ENCODE peak calls at places on chromosome 13, in ten cellular contexts. One of them, this sample, is unnamed.

GRCh38 chr13:109131698-109132257 is 502.4 kb downstream of the MYO16 start:
- DNase-seq in OCI-LY7: peak
- DNase-seq in activated naive CD8-positive, alpha-beta T cell treated with anti-CD3 and anti-CD28 coated beads, Interleukin-2, amount 50 U/mL, for 24 hours: no peak
- DNase-seq in M059J: no peak
- DNase-seq in lower leg skin: no peak
- DNase-seq in neural crest cell: no peak
- DNase-seq in T follicular helper cell: no peak
- DNase-seq in cerebellum: no peak
- DNase-seq in NCI-H2081: no peak
- DNase-seq in iris pigment epithelial cell: peak
- DNase-seq in this sample: no peak

GRCh38 chr13:80361883-80362327 is 21.0 kb upstream of the SPRY2 start:
- DNase-seq in OCI-LY7: peak
- DNase-seq in activated naive CD8-positive, alpha-beta T cell treated with anti-CD3 and anti-CD28 coated beads, Interleukin-2, amount 50 U/mL, for 24 hours: no peak
- DNase-seq in M059J: no peak
- DNase-seq in lower leg skin: no peak
- DNase-seq in neural crest cell: peak
- DNase-seq in T follicular helper cell: no peak
- DNase-seq in cerebellum: peak
- DNase-seq in NCI-H2081: no peak
- DNase-seq in iris pigment epithelial cell: no peak
- DNase-seq in this sample: no peak

GRCh38 chr13:111090169-111090568 is 24.9 kb upstream of the ARHGEF7 start:
- DNase-seq in OCI-LY7: no peak
- DNase-seq in activated naive CD8-positive, alpha-beta T cell treated with anti-CD3 and anti-CD28 coated beads, Interleukin-2, amount 50 U/mL, for 24 hours: no peak
- DNase-seq in M059J: no peak
- DNase-seq in lower leg skin: no peak
- DNase-seq in neural crest cell: no peak
- DNase-seq in T follicular helper cell: no peak
- DNase-seq in cerebellum: no peak
- DNase-seq in NCI-H2081: no peak
- DNase-seq in iris pigment epithelial cell: no peak
- DNase-seq in this sample: no peak

GRCh38 chr13:21033866-21034601 is 27.4 kb downstream of the LATS2 start:
- DNase-seq in OCI-LY7: no peak
- DNase-seq in activated naive CD8-positive, alpha-beta T cell treated with anti-CD3 and anti-CD28 coated beads, Interleukin-2, amount 50 U/mL, for 24 hours: no peak
- DNase-seq in M059J: peak
- DNase-seq in lower leg skin: peak
- DNase-seq in neural crest cell: no peak
- DNase-seq in T follicular helper cell: no peak
- DNase-seq in cerebellum: no peak
- DNase-seq in NCI-H2081: no peak
- DNase-seq in iris pigment epithelial cell: peak
- DNase-seq in this sample: peak

GRCh38 chr13:113537909-113538688 is 46.5 kb upstream of the TFDP1 start:
- DNase-seq in OCI-LY7: no peak
- DNase-seq in activated naive CD8-positive, alpha-beta T cell treated with anti-CD3 and anti-CD28 coated beads, Interleukin-2, amount 50 U/mL, for 24 hours: no peak
- DNase-seq in M059J: no peak
- DNase-seq in lower leg skin: peak
- DNase-seq in neural crest cell: no peak
- DNase-seq in T follicular helper cell: no peak
- DNase-seq in cerebellum: no peak
- DNase-seq in NCI-H2081: no peak
- DNase-seq in iris pigment epithelial cell: no peak
- DNase-seq in this sample: no peak

GRCh38 chr13:57925250-57925649 is 293.7 kb downstream of the PCDH17 start:
- DNase-seq in OCI-LY7: no peak
- DNase-seq in activated naive CD8-positive, alpha-beta T cell treated with anti-CD3 and anti-CD28 coated beads, Interleukin-2, amount 50 U/mL, for 24 hours: no peak
- DNase-seq in M059J: no peak
- DNase-seq in lower leg skin: no peak
- DNase-seq in neural crest cell: no peak
- DNase-seq in T follicular helper cell: no peak
- DNase-seq in cerebellum: no peak
- DNase-seq in NCI-H2081: peak
- DNase-seq in iris pigment epithelial cell: no peak
- DNase-seq in this sample: no peak

GRCh38 chr13:111664696-111665095 is 344.3 kb downstream of the TEX29 start:
- DNase-seq in OCI-LY7: no peak
- DNase-seq in activated naive CD8-positive, alpha-beta T cell treated with anti-CD3 and anti-CD28 coated beads, Interleukin-2, amount 50 U/mL, for 24 hours: no peak
- DNase-seq in M059J: no peak
- DNase-seq in lower leg skin: peak
- DNase-seq in neural crest cell: no peak
- DNase-seq in T follicular helper cell: no peak
- DNase-seq in cerebellum: no peak
- DNase-seq in NCI-H2081: no peak
- DNase-seq in iris pigment epithelial cell: no peak
- DNase-seq in this sample: no peak

GRCh38 chr13:94416454-94417080 is 62.9 kb downstream of the DCT start:
- DNase-seq in OCI-LY7: peak
- DNase-seq in activated naive CD8-positive, alpha-beta T cell treated with anti-CD3 and anti-CD28 coated beads, Interleukin-2, amount 50 U/mL, for 24 hours: no peak
- DNase-seq in M059J: peak
- DNase-seq in lower leg skin: no peak
- DNase-seq in neural crest cell: peak
- DNase-seq in T follicular helper cell: no peak
- DNase-seq in cerebellum: no peak
- DNase-seq in NCI-H2081: peak
- DNase-seq in iris pigment epithelial cell: peak
- DNase-seq in this sample: no peak

GRCh38 chr13:30303269-30303668 is 4.1 kb downstream of the KATNAL1 start:
- DNase-seq in OCI-LY7: no peak
- DNase-seq in activated naive CD8-positive, alpha-beta T cell treated with anti-CD3 and anti-CD28 coated beads, Interleukin-2, amount 50 U/mL, for 24 hours: no peak
- DNase-seq in M059J: no peak
- DNase-seq in lower leg skin: no peak
- DNase-seq in neural crest cell: no peak
- DNase-seq in T follicular helper cell: no peak
- DNase-seq in cerebellum: no peak
- DNase-seq in NCI-H2081: no peak
- DNase-seq in iris pigment epithelial cell: peak
- DNase-seq in this sample: no peak

GRCh38 chr13:105732946-105733529 is 802.4 kb downstream of the EFNB2 start:
- DNase-seq in OCI-LY7: no peak
- DNase-seq in activated naive CD8-positive, alpha-beta T cell treated with anti-CD3 and anti-CD28 coated beads, Interleukin-2, amount 50 U/mL, for 24 hours: no peak
- DNase-seq in M059J: no peak
- DNase-seq in lower leg skin: no peak
- DNase-seq in neural crest cell: no peak
- DNase-seq in T follicular helper cell: no peak
- DNase-seq in cerebellum: no peak
- DNase-seq in NCI-H2081: no peak
- DNase-seq in iris pigment epithelial cell: no peak
- DNase-seq in this sample: no peak

GRCh38 chr13:85993567-85993966 is 194.3 kb upstream of the SLITRK6 start:
- DNase-seq in OCI-LY7: no peak
- DNase-seq in activated naive CD8-positive, alpha-beta T cell treated with anti-CD3 and anti-CD28 coated beads, Interleukin-2, amount 50 U/mL, for 24 hours: no peak
- DNase-seq in M059J: no peak
- DNase-seq in lower leg skin: no peak
- DNase-seq in neural crest cell: no peak
- DNase-seq in T follicular helper cell: no peak
- DNase-seq in cerebellum: no peak
- DNase-seq in NCI-H2081: no peak
- DNase-seq in iris pigment epithelial cell: no peak
- DNase-seq in this sample: no peak

GRCh38 chr13:41782086-41782485 is 178.8 kb downstream of the VWA8 start:
- DNase-seq in OCI-LY7: no peak
- DNase-seq in activated naive CD8-positive, alpha-beta T cell treated with anti-CD3 and anti-CD28 coated beads, Interleukin-2, amount 50 U/mL, for 24 hours: no peak
- DNase-seq in M059J: peak
- DNase-seq in lower leg skin: no peak
- DNase-seq in neural crest cell: no peak
- DNase-seq in T follicular helper cell: no peak
- DNase-seq in cerebellum: no peak
- DNase-seq in NCI-H2081: no peak
- DNase-seq in iris pigment epithelial cell: no peak
- DNase-seq in this sample: no peak

GRCh38 chr13:98677398-98677797 is 75.1 kb downstream of the SLC15A1 start:
- DNase-seq in OCI-LY7: no peak
- DNase-seq in activated naive CD8-positive, alpha-beta T cell treated with anti-CD3 and anti-CD28 coated beads, Interleukin-2, amount 50 U/mL, for 24 hours: no peak
- DNase-seq in M059J: no peak
- DNase-seq in lower leg skin: no peak
- DNase-seq in neural crest cell: no peak
- DNase-seq in T follicular helper cell: no peak
- DNase-seq in cerebellum: no peak
- DNase-seq in NCI-H2081: no peak
- DNase-seq in iris pigment epithelial cell: peak
- DNase-seq in this sample: no peak

GRCh38 chr13:91513790-91514189 is 115.4 kb downstream of the GPC5 start:
- DNase-seq in OCI-LY7: no peak
- DNase-seq in activated naive CD8-positive, alpha-beta T cell treated with anti-CD3 and anti-CD28 coated beads, Interleukin-2, amount 50 U/mL, for 24 hours: no peak
- DNase-seq in M059J: no peak
- DNase-seq in lower leg skin: no peak
- DNase-seq in neural crest cell: no peak
- DNase-seq in T follicular helper cell: no peak
- DNase-seq in cerebellum: no peak
- DNase-seq in NCI-H2081: no peak
- DNase-seq in iris pigment epithelial cell: no peak
- DNase-seq in this sample: no peak

GRCh38 chr13:23087884-23088283 is 92.9 kb upstream of the SGCG start:
- DNase-seq in OCI-LY7: peak
- DNase-seq in activated naive CD8-positive, alpha-beta T cell treated with anti-CD3 and anti-CD28 coated beads, Interleukin-2, amount 50 U/mL, for 24 hours: peak
- DNase-seq in M059J: peak
- DNase-seq in lower leg skin: no peak
- DNase-seq in neural crest cell: peak
- DNase-seq in T follicular helper cell: no peak
- DNase-seq in cerebellum: no peak
- DNase-seq in NCI-H2081: no peak
- DNase-seq in iris pigment epithelial cell: peak
- DNase-seq in this sample: no peak

GRCh38 chr13:98626298-98626940 is 49.5 kb upstream of the STK24 start:
- DNase-seq in OCI-LY7: no peak
- DNase-seq in activated naive CD8-positive, alpha-beta T cell treated with anti-CD3 and anti-CD28 coated beads, Interleukin-2, amount 50 U/mL, for 24 hours: no peak
- DNase-seq in M059J: no peak
- DNase-seq in lower leg skin: no peak
- DNase-seq in neural crest cell: no peak
- DNase-seq in T follicular helper cell: no peak
- DNase-seq in cerebellum: no peak
- DNase-seq in NCI-H2081: no peak
- DNase-seq in iris pigment epithelial cell: no peak
- DNase-seq in this sample: no peak

GRCh38 chr13:45207319-45207718 is 6.5 kb upstream of the KCTD4 start:
- DNase-seq in OCI-LY7: no peak
- DNase-seq in activated naive CD8-positive, alpha-beta T cell treated with anti-CD3 and anti-CD28 coated beads, Interleukin-2, amount 50 U/mL, for 24 hours: no peak
- DNase-seq in M059J: no peak
- DNase-seq in lower leg skin: no peak
- DNase-seq in neural crest cell: no peak
- DNase-seq in T follicular helper cell: no peak
- DNase-seq in cerebellum: peak
- DNase-seq in NCI-H2081: peak
- DNase-seq in iris pigment epithelial cell: peak
- DNase-seq in this sample: no peak

GRCh38 chr13:34277971-34278370 is 460.0 kb downstream of the RFC3 start:
- DNase-seq in OCI-LY7: no peak
- DNase-seq in activated naive CD8-positive, alpha-beta T cell treated with anti-CD3 and anti-CD28 coated beads, Interleukin-2, amount 50 U/mL, for 24 hours: no peak
- DNase-seq in M059J: peak
- DNase-seq in lower leg skin: no peak
- DNase-seq in neural crest cell: no peak
- DNase-seq in T follicular helper cell: no peak
- DNase-seq in cerebellum: no peak
- DNase-seq in NCI-H2081: no peak
- DNase-seq in iris pigment epithelial cell: no peak
- DNase-seq in this sample: no peak

GRCh38 chr13:112822851-112823250 is 133.0 kb downstream of the ATP11A start:
- DNase-seq in OCI-LY7: no peak
- DNase-seq in activated naive CD8-positive, alpha-beta T cell treated with anti-CD3 and anti-CD28 coated beads, Interleukin-2, amount 50 U/mL, for 24 hours: no peak
- DNase-seq in M059J: no peak
- DNase-seq in lower leg skin: peak
- DNase-seq in neural crest cell: no peak
- DNase-seq in T follicular helper cell: no peak
- DNase-seq in cerebellum: no peak
- DNase-seq in NCI-H2081: no peak
- DNase-seq in iris pigment epithelial cell: no peak
- DNase-seq in this sample: peak

GRCh38 chr13:104163866-104164630 is 1097.8 kb upstream of the SLC10A2 start:
- DNase-seq in OCI-LY7: no peak
- DNase-seq in activated naive CD8-positive, alpha-beta T cell treated with anti-CD3 and anti-CD28 coated beads, Interleukin-2, amount 50 U/mL, for 24 hours: no peak
- DNase-seq in M059J: no peak
- DNase-seq in lower leg skin: no peak
- DNase-seq in neural crest cell: no peak
- DNase-seq in T follicular helper cell: no peak
- DNase-seq in cerebellum: no peak
- DNase-seq in NCI-H2081: no peak
- DNase-seq in iris pigment epithelial cell: no peak
- DNase-seq in this sample: no peak

GRCh38 chr13:45933203-45934014 is 81.9 kb upstream of the SIAH3 start:
- DNase-seq in OCI-LY7: no peak
- DNase-seq in activated naive CD8-positive, alpha-beta T cell treated with anti-CD3 and anti-CD28 coated beads, Interleukin-2, amount 50 U/mL, for 24 hours: no peak
- DNase-seq in M059J: no peak
- DNase-seq in lower leg skin: no peak
- DNase-seq in neural crest cell: no peak
- DNase-seq in T follicular helper cell: no peak
- DNase-seq in cerebellum: no peak
- DNase-seq in NCI-H2081: no peak
- DNase-seq in iris pigment epithelial cell: no peak
- DNase-seq in this sample: no peak

GRCh38 chr13:28423010-28423409 is 71.9 kb downstream of the FLT1 start:
- DNase-seq in OCI-LY7: peak
- DNase-seq in activated naive CD8-positive, alpha-beta T cell treated with anti-CD3 and anti-CD28 coated beads, Interleukin-2, amount 50 U/mL, for 24 hours: peak
- DNase-seq in M059J: no peak
- DNase-seq in lower leg skin: no peak
- DNase-seq in neural crest cell: no peak
- DNase-seq in T follicular helper cell: no peak
- DNase-seq in cerebellum: no peak
- DNase-seq in NCI-H2081: no peak
- DNase-seq in iris pigment epithelial cell: no peak
- DNase-seq in this sample: no peak

GRCh38 chr13:102651892-102652291 is 43.0 kb downstream of the METTL21C start:
- DNase-seq in OCI-LY7: no peak
- DNase-seq in activated naive CD8-positive, alpha-beta T cell treated with anti-CD3 and anti-CD28 coated beads, Interleukin-2, amount 50 U/mL, for 24 hours: no peak
- DNase-seq in M059J: peak
- DNase-seq in lower leg skin: no peak
- DNase-seq in neural crest cell: no peak
- DNase-seq in T follicular helper cell: no peak
- DNase-seq in cerebellum: no peak
- DNase-seq in NCI-H2081: no peak
- DNase-seq in iris pigment epithelial cell: peak
- DNase-seq in this sample: peak

This sample was measured in uterus.